ENCODE peak calls at places on chromosome 2, in four cellular contexts. M, S, H and C are unnamed samples. For H3K4me1 and H3K27me3, the result is how much of the 10 kb centered on the place peaks cover.

GRCh38 chr2:77191665-77192064 is 330.5 kb downstream of the LRRTM4 start:
- DNase-seq in M (no peak), S (no peak), H (no peak), C (no peak)

GRCh38 chr2:108612514-108613183 is 78.4 kb downstream of the LIMS1 start:
- DNase-seq in M (peak), S (no peak), H (peak), C (no peak)

GRCh38 chr2:168482952-168483831 is 27.1 kb downstream of the CERS6 start:
- DNase-seq in M (no peak), S (no peak), H (no peak), C (no peak)

GRCh38 chr2:101881131-101881530 is 110.6 kb upstream of the IL1R2 start:
- DNase-seq in M (no peak), S (no peak), H (no peak), C (no peak)

GRCh38 chr2:172734711-172735645 is 667 bp upstream of the RAPGEF4 start:
- DNase-seq in M (peak), S (no peak), H (no peak), C (no peak)

GRCh38 chr2:54595999-54596903 is 127.2 kb upstream of the EML6 start:
- DNase-seq in M (no peak), S (peak), H (no peak), C (no peak)

GRCh38 chr2:26645792-26646191 is 4.6 kb upstream of the CIB4 start:
- DNase-seq in M (no peak), S (no peak), H (no peak), C (no peak)

GRCh38 chr2:171327043-171327496 is 106.7 kb downstream of the METTL8 start:
- DNase-seq in M (no peak), S (no peak), H (no peak), C (no peak)

GRCh38 chr2:98460573-98461560 is 16.2 kb downstream of the INPP4A start:
- DNase-seq in M (no peak), S (peak), H (no peak), C (no peak)

GRCh38 chr2:3535794-3536681 is 16.7 kb upstream of the ADI1 start:
- DNase-seq in M (peak), S (peak), H (peak), C (no peak)

GRCh38 chr2:111176867-111177266 is 56.2 kb downstream of the BCL2L11 start:
- DNase-seq in M (no peak), S (no peak), H (no peak), C (no peak)

GRCh38 chr2:8862230-8862629 is 24.8 kb upstream of the KIDINS220 start:
- DNase-seq in M (no peak), S (no peak), H (peak), C (peak)

GRCh38 chr2:168246072-168246482 is 1.3 kb downstream of the STK39 start:
- DNase-seq in M (peak), S (no peak), H (no peak), C (no peak)

GRCh38 chr2:86477349-86477748 is 36.2 kb downstream of the KDM3A start:
- DNase-seq in M (peak), S (no peak), H (no peak), C (no peak)

GRCh38 chr2:8494151-8494550 is 187.7 kb upstream of the ID2 start:
- DNase-seq in M (no peak), S (peak), H (no peak), C (no peak)

GRCh38 chr2:143732076-143732475 is 602.9 kb downstream of the ARHGAP15 start:
- DNase-seq in M (peak), S (no peak), H (no peak), C (no peak)

GRCh38 chr2:224166661-224167060 is 127.6 kb upstream of the SERPINE2 start:
- DNase-seq in M (no peak), S (no peak), H (no peak), C (no peak)

GRCh38 chr2:210147614-210148013 is 23.6 kb downstream of the KANSL1L start:
- DNase-seq in M (no peak), S (no peak), H (no peak), C (no peak)

GRCh38 chr2:157841485-157841884 is 34.6 kb downstream of the ACVR1 start:
- DNase-seq in M (no peak), S (no peak), H (no peak), C (no peak)

GRCh38 chr2:157848242-157848641 is 27.9 kb downstream of the ACVR1 start:
- DNase-seq in M (no peak), S (no peak), H (no peak), C (no peak)

GRCh38 chr2:157842106-157842879 is 33.8 kb downstream of the ACVR1 start:
- DNase-seq in M (no peak), S (no peak), H (no peak), C (no peak)

GRCh38 chr2:157843935-157844334 is 32.2 kb downstream of the ACVR1 start:
- DNase-seq in M (no peak), S (no peak), H (no peak), C (no peak)

DNA sequence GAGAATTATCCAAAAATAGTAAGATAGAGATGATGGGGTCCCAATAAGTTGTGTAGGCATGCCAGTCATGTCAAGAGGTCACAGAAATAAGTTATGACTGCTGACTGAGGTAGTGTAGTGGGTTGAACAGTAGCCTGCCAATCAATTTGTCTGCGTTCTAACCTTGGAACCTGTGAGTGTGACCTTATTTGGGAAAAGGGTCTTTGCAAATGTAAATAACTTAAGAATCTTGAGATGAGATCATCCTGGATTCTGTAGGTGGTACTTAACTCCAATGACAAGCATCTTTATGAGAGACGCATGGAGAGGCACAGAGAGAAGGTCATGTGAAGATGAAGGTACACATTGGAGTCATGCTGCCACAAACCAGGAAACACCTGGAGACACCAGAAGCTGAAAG is 31.0 kb downstream of the ACVR1 start:
- DNase-seq in M (no peak), S (no peak), H (no peak), C (no peak)
- H3K4me1 ChIP-seq in M (under half), S (under half), H (under half), C (under half)

DNA sequence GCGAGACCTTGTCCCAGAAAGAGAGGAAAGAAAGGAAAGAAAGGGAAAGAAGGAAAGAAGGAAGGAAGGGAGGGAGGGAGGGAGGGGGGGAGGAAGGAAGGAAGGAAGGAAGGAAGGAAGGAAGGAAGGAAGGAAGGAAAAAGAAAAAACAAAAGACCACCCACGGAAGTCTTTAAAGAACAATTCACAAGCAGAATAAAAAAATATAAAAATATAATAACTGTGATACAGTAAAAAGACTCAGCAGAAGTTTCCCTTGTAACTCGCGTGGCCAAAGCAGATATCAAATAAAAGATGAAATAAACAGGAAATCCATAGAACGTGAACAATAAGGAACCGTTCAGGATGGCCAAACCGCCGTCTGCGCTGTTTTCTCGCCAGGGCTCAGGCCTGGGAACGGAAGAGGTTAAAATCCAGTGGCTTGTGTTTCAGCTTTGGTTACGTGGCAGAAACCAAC is 1.2 kb upstream of the SLC1A4 start:
- DNase-seq in M (no peak), S (no peak), H (no peak), C (no peak)
- H3K27me3 ChIP-seq in M (under half), S (under half), H (under half), C (under half)

GRCh38 chr2:219441451-219442205 is 7.0 kb downstream of the SPEG start:
- DNase-seq in M (no peak), S (peak), H (no peak), C (no peak)

GRCh38 chr2:219442206-219443015 is 7.8 kb downstream of the SPEG start:
- DNase-seq in M (no peak), S (no peak), H (no peak), C (no peak)

GRCh38 chr2:219439518-219439917 is 4.9 kb downstream of the SPEG start:
- DNase-seq in M (no peak), S (no peak), H (no peak), C (no peak)

GRCh38 chr2:219438453-219438852 is 3.8 kb downstream of the SPEG start:
- DNase-seq in M (no peak), S (no peak), H (no peak), C (peak)

DNA sequence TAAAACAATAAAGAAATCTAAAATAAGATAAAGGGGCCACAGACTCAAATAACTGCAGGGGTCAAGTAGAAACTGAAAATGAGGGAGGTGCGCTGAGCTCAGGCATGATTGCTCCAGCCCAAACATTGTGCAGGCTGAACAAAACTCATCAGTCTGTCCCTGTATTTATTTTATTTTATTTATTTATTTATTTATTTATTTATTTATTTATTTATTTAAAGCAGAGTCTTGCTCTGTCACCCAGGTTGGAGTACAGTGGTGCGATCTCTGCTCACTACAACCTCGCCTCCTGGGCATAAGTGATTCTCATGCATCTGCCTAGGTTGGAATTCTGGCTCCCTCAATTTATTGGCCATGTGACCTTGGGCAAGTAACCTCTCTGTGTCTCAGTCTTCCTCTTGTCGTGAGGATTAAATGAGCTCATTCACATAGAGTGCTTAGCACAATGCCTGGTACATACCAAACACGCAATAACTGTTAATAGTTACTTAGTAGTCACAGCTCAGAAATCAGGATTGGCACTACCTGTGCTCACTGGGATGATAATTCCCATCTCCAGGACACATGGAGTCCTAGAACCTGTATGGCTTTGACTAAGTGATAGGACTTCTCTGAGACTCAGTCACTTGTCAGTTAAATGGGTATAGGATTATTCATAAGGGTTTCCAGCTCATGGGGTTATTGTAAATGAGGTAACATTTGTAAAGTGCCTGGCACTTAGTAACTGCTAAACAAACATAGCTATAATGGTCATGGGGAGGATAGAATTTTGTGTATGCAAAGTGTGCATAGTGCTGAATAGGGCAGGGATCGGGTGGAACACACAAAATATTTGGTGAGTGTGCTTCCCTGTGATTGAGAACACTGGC is 6.0 kb downstream of the SPEG start:
- DNase-seq in M (peak), S (no peak), H (no peak), C (no peak)
- H3K4me1 ChIP-seq in M (under half), S (half or more), H (under half), C (under half)

GRCh38 chr2:120463527-120463926 is 117.6 kb downstream of the INHBB start:
- DNase-seq in M (no peak), S (no peak), H (peak), C (peak)

GRCh38 chr2:120460511-120460910 is 114.6 kb downstream of the INHBB start:
- DNase-seq in M (no peak), S (no peak), H (peak), C (peak)

GRCh38 chr2:120464448-120464931 is 118.6 kb downstream of the INHBB start:
- DNase-seq in M (no peak), S (no peak), H (peak), C (peak)

GRCh38 chr2:120461546-120462537 is 115.9 kb downstream of the INHBB start:
- DNase-seq in M (no peak), S (no peak), H (peak), C (peak)

DNA sequence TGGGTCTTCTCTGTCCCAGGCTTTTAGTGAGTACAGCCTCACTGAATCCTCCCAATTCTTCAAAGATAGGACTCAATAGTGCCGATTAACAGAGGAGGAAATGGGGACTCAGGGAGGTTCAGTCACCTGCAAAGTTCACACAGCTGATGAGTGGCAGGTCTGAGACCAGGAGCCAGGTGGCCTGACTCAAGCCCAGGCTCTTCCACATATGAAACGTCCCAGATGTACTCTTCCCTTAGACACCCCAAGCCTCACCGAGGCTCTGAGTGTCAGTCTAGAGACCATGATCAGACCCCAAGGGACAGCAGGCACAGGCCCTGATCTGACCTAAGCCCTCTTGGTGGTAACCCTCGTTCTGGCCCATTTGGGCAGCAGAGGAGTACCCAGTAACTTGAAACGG is 115.2 kb downstream of the INHBB start:
- DNase-seq in M (no peak), S (no peak), H (peak), C (no peak)
- H3K27me3 ChIP-seq in M (under half), S (under half), H (under half), C (under half)

GRCh38 chr2:44535376-44535775 is 173.6 kb downstream of the CAMKMT start:
- DNase-seq in M (no peak), S (no peak), H (no peak), C (no peak)
- H3K4me1 ChIP-seq in M (under half), S (under half), H (under half), C (under half)

GRCh38 chr2:10312437-10312957 is 9.8 kb downstream of the HPCAL1 start:
- DNase-seq in M (no peak), S (no peak), H (no peak), C (no peak)

GRCh38 chr2:10308866-10309265 is 6.2 kb downstream of the HPCAL1 start:
- DNase-seq in M (no peak), S (no peak), H (no peak), C (no peak)

GRCh38 chr2:10310489-10310888 is 7.8 kb downstream of the HPCAL1 start:
- DNase-seq in M (no peak), S (no peak), H (no peak), C (no peak)

GRCh38 chr2:10309286-10309685 is 6.6 kb downstream of the HPCAL1 start:
- DNase-seq in M (no peak), S (no peak), H (no peak), C (no peak)

GRCh38 chr2:10311736-10312135 is 9.0 kb downstream of the HPCAL1 start:
- DNase-seq in M (no peak), S (no peak), H (no peak), C (no peak)
- H3K27me3 ChIP-seq in M (under half), S (under half), H (under half), C (under half)

DNA sequence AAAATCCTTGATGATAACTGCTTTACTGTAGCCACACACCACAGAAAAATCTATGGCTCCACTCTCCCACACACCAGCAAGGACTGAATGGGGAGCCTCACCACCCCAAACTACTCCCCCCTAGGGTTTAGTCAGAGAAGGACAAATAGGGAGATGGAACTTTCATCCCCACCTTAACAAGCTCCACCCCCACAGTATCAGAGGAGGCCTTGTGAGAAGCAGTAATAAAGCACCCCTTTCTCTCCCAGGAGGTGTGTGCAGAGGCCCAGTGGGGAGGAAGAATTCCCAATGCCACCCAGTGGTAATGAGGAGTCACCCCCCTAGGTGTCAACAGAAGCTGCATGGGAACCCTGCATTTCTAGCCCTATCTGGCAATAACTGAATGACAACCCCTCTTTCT is 224.9 kb downstream of the TNS1 start:
- DNase-seq in M (no peak), S (no peak), H (no peak), C (no peak)
- H3K4me1 ChIP-seq in M (under half), S (under half), H (under half), C (under half)